ENCODE peak calls at places on chromosomes 7 and 10, in five cellular contexts. E is GM23338, H is mucosa of descending colon, Q is psoas muscle, C is bronchial epithelial cell. O is an unnamed sample.
A peak's percentile ranks its signal among the peaks of the same experiment; 100 is the strongest.

GRCh38 chr7:157692156-157693011 is 355.6 kb downstream of the DNAJB6 start:
- DNase-seq in E (no peak), H (no peak), Q (no peak), C (no peak), O (no peak)

GRCh38 chr10:71767420-71768035 is 5.8 kb downstream of the VSIR start:
- DNase-seq in E (no peak), H (peak; percentile 66), Q (peak; percentile 84), C (no peak), O (peak; percentile 89)

GRCh38 chr7:7703427-7703826 is 15.0 kb downstream of the RPA3 start:
- DNase-seq in E (no peak), H (no peak), Q (no peak), C (no peak), O (peak; percentile 87)

GRCh38 chr10:76354349-76354748 is 922.9 kb downstream of the LRMDA start:
- DNase-seq in E (no peak), H (no peak), Q (no peak), C (no peak), O (no peak)

GRCh38 chr7:127447326-127447945 is 54.9 kb upstream of the ZNF800 start:
- DNase-seq in E (peak; percentile 94), H (peak; percentile 37), Q (no peak), C (peak; percentile 55), O (peak; percentile 48)

GRCh38 chr10:65754112-65754511 is 1171.7 kb upstream of the LRRTM3 start:
- DNase-seq in E (no peak), H (no peak), Q (no peak), C (peak; percentile 85), O (no peak)

GRCh38 chr7:1691601-1692499 is 21.8 kb downstream of the ELFN1 start:
- DNase-seq in E (no peak), H (no peak), Q (peak; percentile 42), C (no peak), O (no peak)

GRCh38 chr7:135277161-135277560 is 43.5 kb downstream of the STRA8 start:
- DNase-seq in E (no peak), H (no peak), Q (no peak), C (no peak), O (no peak)

GRCh38 chr7:126840869-126841268 is 411.9 kb downstream of the GRM8 start:
- DNase-seq in E (no peak), H (no peak), Q (no peak), C (peak; percentile 22), O (no peak)

GRCh38 chr10:62772186-62772950 is 32.2 kb upstream of the ADO start:
- DNase-seq in E (no peak), H (no peak), Q (no peak), C (no peak), O (no peak)

GRCh38 chr7:29224726-29225125 is 30.2 kb downstream of the CHN2 start:
- DNase-seq in E (no peak), H (no peak), Q (no peak), C (peak; percentile 73), O (no peak)

GRCh38 chr10:78301891-78302738 is 268.5 kb downstream of the RPS24 start:
- DNase-seq in E (peak; percentile 41), H (no peak), Q (no peak), C (peak; percentile 7), O (peak; percentile 11)

GRCh38 chr10:62512732-62513475 is 138.7 kb downstream of the ZNF365 start:
- DNase-seq in E (no peak), H (no peak), Q (no peak), C (peak; percentile 81), O (no peak)

GRCh38 chr10:114103286-114103685 is 59.6 kb downstream of the ADRB1 start:
- DNase-seq in E (peak; percentile 63), H (peak; percentile 35), Q (no peak), C (peak; percentile 72), O (peak; percentile 76)

GRCh38 chr10:124250506-124250905 is 157.1 kb upstream of the CHST15 start:
- DNase-seq in E (no peak), H (no peak), Q (no peak), C (peak; percentile 13), O (no peak)

GRCh38 chr10:49109669-49110335 is 5.5 kb downstream of the VSTM4 start:
- DNase-seq in E (no peak), H (peak; percentile 47), Q (peak; percentile 84), C (no peak), O (peak; percentile 10)

GRCh38 chr7:50379082-50379481 is 71.1 kb downstream of the FIGNL1 start:
- DNase-seq in E (peak; percentile 82), H (no peak), Q (no peak), C (peak; percentile 97), O (no peak)

GRCh38 chr10:28600056-28600455 is 67.1 kb downstream of the WAC start:
- DNase-seq in E (no peak), H (no peak), Q (no peak), C (no peak), O (no peak)

GRCh38 chr7:124032369-124033092 is at the start of gene TMEM229A:
- DNase-seq in E (peak; percentile 77), H (peak; percentile 32), Q (peak; percentile 57), C (peak; percentile 14), O (peak; percentile 50)

GRCh38 chr7:108875139-108875538 is 305.5 kb downstream of the DNAJB9 start:
- DNase-seq in E (peak; percentile 67), H (no peak), Q (no peak), C (no peak), O (no peak)

GRCh38 chr7:51350195-51350896 is 33.7 kb upstream of the COBL start:
- DNase-seq in E (peak; percentile 32), H (peak; percentile 82), Q (no peak), C (peak; percentile 96), O (peak; percentile 34)

GRCh38 chr10:6195376-6195775 is 7.4 kb upstream of the PFKFB3 start:
- DNase-seq in E (no peak), H (no peak), Q (peak; percentile 23), C (no peak), O (no peak)

GRCh38 chr10:34288634-34289033 is 526.5 kb downstream of the PARD3 start:
- DNase-seq in E (no peak), H (no peak), Q (no peak), C (peak; percentile 86), O (peak; percentile 46)

GRCh38 chr7:28389504-28390385 is 22.6 kb upstream of the CREB5 start:
- DNase-seq in E (peak; percentile 85), H (peak; percentile 38), Q (no peak), C (peak; percentile 75), O (peak; percentile 41)

GRCh38 chr7:151366872-151367207 is 25.2 kb downstream of the NUB1 start:
- DNase-seq in E (no peak), H (no peak), Q (no peak), C (no peak), O (no peak)

GRCh38 chr10:18140957-18141888 is 999 bp downstream of the CACNB2 start:
- DNase-seq in E (peak; percentile 57), H (peak; percentile 30), Q (no peak), C (peak; percentile 10), O (peak; percentile 23)

GRCh38 chr10:12566161-12567115 is 217.1 kb downstream of the CAMK1D start:
- DNase-seq in E (no peak), H (no peak), Q (peak; percentile 64), C (no peak), O (no peak)

GRCh38 chr7:135877799-135878198 is 99.4 kb downstream of the MTPN start:
- DNase-seq in E (no peak), H (no peak), Q (no peak), C (peak; percentile 97), O (peak; percentile 5)

GRCh38 chr10:84008878-84009277 is 130.4 kb upstream of the GHITM start:
- DNase-seq in E (peak; percentile 73), H (peak; percentile 67), Q (no peak), C (no peak), O (peak; percentile 23)

GRCh38 chr7:150831851-150832250 is 20.5 kb upstream of the AOC1 start:
- DNase-seq in E (no peak), H (no peak), Q (no peak), C (no peak), O (no peak)

GRCh38 chr7:81155654-81156373 is 237.0 kb upstream of the SEMA3C start:
- DNase-seq in E (peak; percentile 32), H (no peak), Q (no peak), C (peak; percentile 37), O (peak; percentile 76)

DNA sequence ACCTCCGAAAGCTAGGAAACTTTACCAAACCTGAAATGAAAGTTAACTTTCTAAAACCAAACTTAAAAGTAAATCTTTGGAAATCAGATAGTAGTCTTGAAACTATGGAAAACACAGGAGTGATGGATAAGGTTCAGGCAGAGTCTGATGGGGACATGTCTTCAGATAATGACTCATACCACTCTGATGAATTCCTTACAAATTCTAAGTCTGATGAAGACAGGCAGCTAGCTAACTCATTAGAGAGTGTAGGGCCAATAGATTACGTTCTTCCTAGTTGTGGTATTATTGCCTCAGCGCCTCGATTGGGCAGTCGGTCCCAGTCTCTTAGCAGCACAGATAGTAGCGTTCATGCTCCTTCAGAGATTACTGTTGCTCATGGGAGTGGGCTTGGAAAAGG is 45.9 kb downstream of the MCMBP start:
- DNase-seq in E (no peak), H (no peak), Q (no peak), C (peak; percentile 34), O (no peak)
- H3K36me3 ChIP-seq in E (peaks cover 55% of the 10 kb centered on the region), H (no peaks in the 10 kb centered on the region), Q (peaks cover 94% of the 10 kb centered on the region), C (peaks cover 4% of the 10 kb centered on the region), O (peaks cover 8% of the 10 kb centered on the region)

GRCh38 chr10:87875929-87876571 is 12.6 kb downstream of the PTEN start:
- DNase-seq in E (no peak), H (no peak), Q (no peak), C (no peak), O (no peak)
- H3K36me3 ChIP-seq in E (no peaks in the 10 kb centered on the region), H (no peaks in the 10 kb centered on the region), Q (peaks cover 5% of the 10 kb centered on the region), C (no peaks in the 10 kb centered on the region), O (no peaks in the 10 kb centered on the region)

GRCh38 chr7:131544449-131545425 is 11.7 kb downstream of the PODXL start:
- DNase-seq in E (peak; percentile 62), H (no peak), Q (no peak), C (no peak), O (no peak)

GRCh38 chr7:131546126-131546525 is 10.3 kb downstream of the PODXL start:
- DNase-seq in E (no peak), H (peak; percentile 60), Q (no peak), C (no peak), O (peak; percentile 88)

GRCh38 chr7:131547589-131547988 is 8.8 kb downstream of the PODXL start:
- DNase-seq in E (no peak), H (no peak), Q (no peak), C (no peak), O (no peak)

GRCh38 chr7:131548371-131548770 is 8.1 kb downstream of the PODXL start:
- DNase-seq in E (no peak), H (no peak), Q (no peak), C (no peak), O (no peak)

GRCh38 chr7:131546583-131547111 is 9.8 kb downstream of the PODXL start:
- DNase-seq in E (peak; percentile 95), H (peak; percentile 37), Q (no peak), C (no peak), O (no peak)
- H3K36me3 ChIP-seq in E (peaks cover 12% of the 10 kb centered on the region), H (no peaks in the 10 kb centered on the region), Q (no peaks in the 10 kb centered on the region), C (no peaks in the 10 kb centered on the region), O (no peaks in the 10 kb centered on the region)

GRCh38 chr7:73549176-73549575 is 8.3 kb downstream of the BCL7B start:
- DNase-seq in E (no peak), H (no peak), Q (no peak), C (no peak), O (no peak)

GRCh38 chr7:73544678-73545077 is 12.8 kb downstream of the BCL7B start:
- DNase-seq in E (no peak), H (no peak), Q (no peak), C (no peak), O (no peak)

DNA sequence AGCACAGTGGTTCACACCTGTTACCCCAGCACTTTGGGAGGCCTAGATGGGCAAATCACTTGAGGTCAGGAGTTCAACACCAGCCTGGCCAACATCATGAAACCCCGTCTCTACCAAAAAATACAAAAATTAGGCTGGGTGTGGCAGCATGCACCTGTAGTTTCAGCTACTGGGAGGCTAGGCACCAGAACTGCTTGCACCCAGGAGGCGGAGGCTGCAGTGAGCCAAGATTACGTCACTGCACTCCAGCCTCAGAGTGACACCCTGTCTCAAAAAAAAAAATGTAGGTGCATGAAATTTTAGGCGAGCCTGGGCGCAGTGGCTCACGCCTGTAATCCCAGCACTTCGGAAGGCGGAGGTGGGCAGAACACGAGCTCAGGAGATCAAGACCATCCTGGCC is 9.6 kb downstream of the BCL7B start:
- DNase-seq in E (no peak), H (no peak), Q (no peak), C (no peak), O (no peak)
- H3K36me3 ChIP-seq in E (peaks cover 7% of the 10 kb centered on the region), H (peaks cover 4% of the 10 kb centered on the region), Q (peaks cover 74% of the 10 kb centered on the region), C (peaks cover 7% of the 10 kb centered on the region), O (peaks cover 14% of the 10 kb centered on the region)

O was measured in small intestine.